ENCODE peak calls at places on chromosomes 3 and 15, in seven cellular contexts. A is vagina, X is transverse colon, V is hepatocyte, J is cardiac muscle cell, K is epithelial cell of esophagus, C is colonic mucosa. L is an unnamed sample.

GRCh38 chr15:48475600-48476395 is 144.6 kb downstream of the DUT start:
- DNase-seq in A (no peak), X (no peak), V (no peak), J (no peak), K (peak; percentile 1), C (no peak), L (no peak)

GRCh38 chr3:25335429-25335828 is 92.6 kb upstream of the RARB start:
- DNase-seq in A (no peak), X (no peak), V (no peak), J (no peak), K (no peak), C (no peak), L (no peak)

GRCh38 chr3:129095285-129095684 is 26.3 kb downstream of the RAB43 start:
- DNase-seq in A (no peak), X (no peak), V (no peak), J (no peak), K (no peak), C (no peak), L (no peak)

GRCh38 chr3:136733317-136733833 is 18.8 kb downstream of the STAG1 start:
- DNase-seq in A (no peak), X (no peak), V (no peak), J (no peak), K (peak; percentile 45), C (no peak), L (no peak)

GRCh38 chr3:24502690-24503089 is 8.0 kb upstream of the THRB start:
- DNase-seq in A (no peak), X (no peak), V (no peak), J (peak; percentile 53), K (peak; percentile 67), C (no peak), L (no peak)

GRCh38 chr15:35737521-35737920 is 191.6 kb upstream of the DPH6 start:
- DNase-seq in A (no peak), X (no peak), V (no peak), J (no peak), K (no peak), C (no peak), L (no peak)

GRCh38 chr15:26069204-26069603 is 206.1 kb upstream of the ATP10A start:
- DNase-seq in A (no peak), X (no peak), V (no peak), J (no peak), K (no peak), C (no peak), L (peak; percentile 33)

GRCh38 chr3:193129607-193130006 is 111.4 kb upstream of the PLAAT1 start:
- DNase-seq in A (no peak), X (no peak), V (no peak), J (no peak), K (no peak), C (no peak), L (peak; percentile 11)

GRCh38 chr15:63598467-63599400 is 1.5 kb downstream of the FBXL22 start:
- DNase-seq in A (no peak), X (peak; percentile 79), V (peak; percentile 58), J (peak; percentile 9), K (no peak), C (peak; percentile 81), L (peak; percentile 46)

GRCh38 chr15:90873998-90874605 is 5.7 kb downstream of the FURIN start:
- DNase-seq in A (no peak), X (peak; percentile 32), V (peak; percentile 85), J (no peak), K (peak; percentile 32), C (peak; percentile 56), L (no peak)

GRCh38 chr15:94242257-94242656 is 10.9 kb downstream of the MCTP2 start:
- DNase-seq in A (no peak), X (no peak), V (no peak), J (no peak), K (no peak), C (no peak), L (no peak)

GRCh38 chr3:16012086-16012485 is 162.4 kb upstream of the GALNT15 start:
- DNase-seq in A (no peak), X (no peak), V (no peak), J (no peak), K (peak; percentile 35), C (no peak), L (no peak)

GRCh38 chr15:89129816-89130134 is 41.5 kb downstream of the ABHD2 start:
- DNase-seq in A (no peak), X (no peak), V (no peak), J (no peak), K (no peak), C (no peak), L (no peak)

GRCh38 chr15:89125038-89125826 is 37.0 kb downstream of the ABHD2 start:
- DNase-seq in A (no peak), X (no peak), V (peak; percentile 72), J (no peak), K (peak; percentile 51), C (no peak), L (no peak)

GRCh38 chr15:89128320-89129122 is 40.3 kb downstream of the ABHD2 start:
- DNase-seq in A (peak; percentile 80), X (no peak), V (no peak), J (no peak), K (no peak), C (no peak), L (no peak)

GRCh38 chr15:89129123-89129815 is 41.0 kb downstream of the ABHD2 start:
- DNase-seq in A (no peak), X (peak; percentile 66), V (peak; percentile 51), J (peak; percentile 53), K (peak; percentile 50), C (peak; percentile 67), L (peak; percentile 57)

GRCh38 chr15:89127054-89127702 is 38.9 kb downstream of the ABHD2 start:
- DNase-seq in A (no peak), X (no peak), V (no peak), J (no peak), K (peak; percentile 87), C (no peak), L (peak; percentile 75)
- TF ChIP-seq CTCF in A (no peak), X (no peak), V (no peak), J (no peak), K (peak; percentile 4), C (no peak), L (peak; percentile 5)

GRCh38 chr3:164064298-164064697 is 1014.0 kb downstream of the SI start:
- DNase-seq in A (no peak), X (no peak), V (no peak), J (no peak), K (no peak), C (no peak), L (no peak)

DNA sequence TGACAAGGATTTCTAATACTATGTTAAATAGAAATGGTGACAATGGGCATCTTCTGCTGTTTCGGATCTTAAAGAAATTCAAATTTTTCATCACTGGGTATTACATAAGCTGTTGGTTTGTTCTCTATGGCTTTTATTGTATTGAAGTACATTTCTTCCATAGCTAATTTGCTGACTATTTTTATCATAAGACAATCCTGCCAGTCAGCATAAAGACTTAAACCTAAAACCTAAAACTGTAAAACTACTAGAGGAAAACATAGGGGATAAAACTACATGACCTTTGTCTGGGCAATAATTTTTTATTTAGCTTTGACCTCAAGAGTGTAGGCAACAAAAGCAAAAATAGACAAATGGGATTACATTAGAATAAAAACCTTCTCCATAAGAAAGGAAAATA is 1017.4 kb downstream of the SI start:
- DNase-seq in A (no peak), X (no peak), V (no peak), J (no peak), K (no peak), C (no peak), L (no peak)
- H3K4me3 ChIP-seq in A (no peak overlapping the region), X (no peak overlapping the region), V (no peak overlapping the region), J (no peak overlapping the region), K (no peak overlapping the region), C (no peak overlapping the region), L (no peak overlapping the region)

DNA sequence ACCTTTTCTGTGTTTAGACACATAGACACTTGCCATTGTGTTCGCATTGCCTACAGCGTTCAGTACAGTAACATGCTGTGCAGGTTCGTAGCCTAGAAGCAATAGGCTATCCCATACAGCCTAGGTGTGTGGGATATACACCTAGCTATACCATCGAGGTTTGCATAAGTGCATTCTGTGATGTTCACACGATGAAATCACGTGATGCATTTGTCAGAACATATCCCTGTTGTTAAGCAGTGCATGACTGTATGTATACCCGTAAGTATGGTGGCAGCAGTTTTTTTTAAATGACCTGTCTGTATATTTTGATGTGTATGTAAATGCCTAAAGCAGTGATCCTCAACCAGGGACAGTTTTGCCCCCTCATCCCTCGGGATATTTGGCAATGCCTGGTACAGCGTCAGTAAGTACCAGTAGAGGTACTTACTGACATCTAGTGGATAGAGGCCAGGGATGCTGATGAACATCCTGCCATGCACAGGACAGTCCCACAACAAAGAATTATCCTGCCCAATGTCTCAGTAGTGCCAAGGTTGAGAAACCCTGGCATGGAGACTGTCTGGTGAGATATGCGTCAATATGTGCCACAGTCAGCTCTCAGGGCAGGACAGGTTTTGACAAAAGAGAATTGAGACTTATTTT is 129.1 kb downstream of the HCN4 start:
- DNase-seq in A (no peak), X (no peak), V (no peak), J (no peak), K (peak; percentile 27), C (no peak), L (peak; percentile 15)
- TF ChIP-seq CTCF in A (no peak), X (no peak), V (peak; percentile 24), J (peak; percentile 30), K (peak; percentile 45), C (no peak), L (peak; percentile 37)

GRCh38 chr3:151456065-151456464 is 4.8 kb downstream of the IGSF10 start:
- DNase-seq in A (no peak), X (no peak), V (no peak), J (no peak), K (no peak), C (no peak), L (no peak)

GRCh38 chr3:151462278-151462779 is 1.5 kb upstream of the IGSF10 start:
- DNase-seq in A (no peak), X (no peak), V (no peak), J (no peak), K (no peak), C (no peak), L (no peak)

GRCh38 chr3:151460774-151461450 is at the start of gene IGSF10:
- DNase-seq in A (no peak), X (peak; percentile 13), V (peak; percentile 19), J (peak; percentile 38), K (no peak), C (peak; percentile 51), L (peak; percentile 8)

GRCh38 chr3:151460240-151460639 is 621 bp downstream of the IGSF10 start:
- DNase-seq in A (no peak), X (no peak), V (no peak), J (peak; percentile 29), K (peak; percentile 6), C (no peak), L (no peak)

GRCh38 chr3:151459360-151459759 is 1.5 kb downstream of the IGSF10 start:
- DNase-seq in A (no peak), X (no peak), V (no peak), J (peak; percentile 25), K (no peak), C (no peak), L (no peak)
- H3K4me3 ChIP-seq in A (no peak overlapping the region), X (no peak overlapping the region), V (no peak overlapping the region), J (no peak overlapping the region), K (no peak overlapping the region), C (no peak overlapping the region), L (no peak overlapping the region)

DNA sequence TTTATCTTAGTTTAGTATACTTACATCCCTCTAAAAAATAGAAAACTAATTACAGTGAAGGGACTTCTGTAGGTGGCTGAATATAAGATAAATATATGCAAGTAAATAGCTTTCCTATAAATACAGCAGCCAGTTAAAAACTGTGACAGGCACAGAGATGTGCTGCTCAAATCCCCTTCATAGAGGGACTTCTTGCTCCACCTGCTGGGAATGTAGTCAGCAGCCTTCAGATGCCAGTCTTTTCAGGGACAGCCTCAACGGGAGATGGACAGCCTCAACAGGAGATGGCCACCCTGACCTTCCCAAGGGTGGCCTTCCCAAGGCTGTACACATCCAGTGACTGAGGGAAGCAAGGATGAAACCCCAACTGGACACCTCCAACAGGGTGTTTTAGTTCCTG is 15.7 kb upstream of the PRR23E start:
- DNase-seq in A (no peak), X (no peak), V (no peak), J (peak; percentile 3), K (peak; percentile 30), C (peak; percentile 22), L (peak; percentile 59)
- TF ChIP-seq CTCF in A (no peak), X (peak; percentile 24), V (peak; percentile 4), J (no peak), K (peak; percentile 39), C (no peak), L (peak; percentile 63)